ENCODE peak calls at places on chromosomes 7 and 10, in six cellular contexts. V is hepatocyte; N is choroid plexus epithelial cell; C is heart right ventricle; G is GM12865; D is Jurkat, Clone E6-1. Y is an unnamed sample.

GRCh38 chr7:74029991-74030415 is 2.0 kb downstream of the ELN start:
- DNase-seq in V (no peak), N (no peak), C (no peak), G (no peak), D (no peak), Y (no peak)

GRCh38 chr10:90930971-90931841 is 10.3 kb upstream of the ANKRD1 start:
- DNase-seq in V (peak; percentile 67), N (peak; percentile 92), C (peak; percentile 63), G (no peak), D (no peak), Y (peak; percentile 62)

GRCh38 chr7:1259621-1260020 is 26.9 kb downstream of the UNCX start:
- DNase-seq in V (no peak), N (no peak), C (no peak), G (no peak), D (no peak), Y (no peak)

GRCh38 chr7:99109108-99110051 is 34.5 kb downstream of the SMURF1 start:
- DNase-seq in V (no peak), N (peak; percentile 53), C (peak; percentile 32), G (no peak), D (peak; percentile 15), Y (no peak)

GRCh38 chr10:102287991-102288390 is 42.7 kb downstream of the GBF1 start:
- DNase-seq in V (no peak), N (no peak), C (no peak), G (no peak), D (no peak), Y (no peak)

GRCh38 chr7:80842479-80842797 is 76.4 kb downstream of the SEMA3C start:
- DNase-seq in V (no peak), N (no peak), C (no peak), G (no peak), D (no peak), Y (no peak)

GRCh38 chr10:5603091-5603847 is 63.1 kb downstream of the ASB13 start:
- DNase-seq in V (no peak), N (no peak), C (no peak), G (peak; percentile 11), D (no peak), Y (no peak)

GRCh38 chr10:121886997-121887622 is 40.7 kb downstream of the ATE1 start:
- DNase-seq in V (peak; percentile 82), N (peak; percentile 89), C (peak; percentile 51), G (peak; percentile 69), D (peak; percentile 61), Y (peak; percentile 73)

GRCh38 chr10:124131176-124131575 is 37.8 kb upstream of the CHST15 start:
- DNase-seq in V (no peak), N (no peak), C (no peak), G (no peak), D (no peak), Y (no peak)

GRCh38 chr7:155602750-155603149 is 41.7 kb upstream of the RBM33 start:
- DNase-seq in V (no peak), N (no peak), C (no peak), G (no peak), D (no peak), Y (no peak)

GRCh38 chr7:152330827-152331226 is 105.0 kb downstream of the KMT2C start:
- DNase-seq in V (no peak), N (no peak), C (no peak), G (no peak), D (no peak), Y (peak; percentile 11)

GRCh38 chr7:69710773-69711445 is 112.6 kb downstream of the AUTS2 start:
- DNase-seq in V (no peak), N (no peak), C (no peak), G (no peak), D (no peak), Y (no peak)

GRCh38 chr7:47039899-47040298 is 542.0 kb downstream of the TNS3 start:
- DNase-seq in V (no peak), N (peak; percentile 70), C (peak; percentile 69), G (no peak), D (no peak), Y (peak; percentile 49)

GRCh38 chr7:132723506-132724081 is 147.3 kb upstream of the PLXNA4 start:
- DNase-seq in V (no peak), N (no peak), C (no peak), G (no peak), D (no peak), Y (peak; percentile 15)

GRCh38 chr7:51233375-51233774 is 83.2 kb downstream of the COBL start:
- DNase-seq in V (no peak), N (no peak), C (no peak), G (no peak), D (no peak), Y (no peak)

GRCh38 chr7:141103847-141104429 is 30.1 kb downstream of the TMEM178B start:
- DNase-seq in V (no peak), N (no peak), C (no peak), G (no peak), D (no peak), Y (no peak)

GRCh38 chr10:97771913-97772823 is at the start of gene SFRP5:
- DNase-seq in V (no peak), N (no peak), C (no peak), G (no peak), D (no peak), Y (no peak)
- H3K4me3 ChIP-seq in V (peak within 1 kb of the TSS; percentile 52), N (peak within 1 kb of the TSS; percentile 24), C (peak within 1 kb of the TSS; percentile 43), G (no peak within 1 kb of the TSS), D (no peak within 1 kb of the TSS), Y (no peak within 1 kb of the TSS)

GRCh38 chr7:27099839-27100225 is 2.7 kb downstream of the HOXA2 start:
- DNase-seq in V (no peak), N (no peak), C (no peak), G (no peak), D (no peak), Y (no peak)

GRCh38 chr7:27097686-27098492 is 2.1 kb upstream of the HOXA1 start:
- DNase-seq in V (no peak), N (no peak), C (no peak), G (no peak), D (no peak), Y (peak; percentile 63)

GRCh38 chr7:27099224-27099838 is 3.2 kb downstream of the HOXA2 start:
- DNase-seq in V (no peak), N (no peak), C (no peak), G (no peak), D (no peak), Y (no peak)

GRCh38 chr7:27096756-27097514 is 1.1 kb upstream of the HOXA1 start:
- DNase-seq in V (no peak), N (no peak), C (no peak), G (peak; percentile 16), D (no peak), Y (peak; percentile 59)

GRCh38 chr7:27098493-27099223 is 2.9 kb upstream of the HOXA1 start:
- DNase-seq in V (no peak), N (no peak), C (no peak), G (no peak), D (no peak), Y (peak; percentile 93)
- H3K4me3 ChIP-seq in V (peak overlapping the region; percentile 14), N (no peak overlapping the region), C (no peak overlapping the region), G (no peak overlapping the region), D (no peak overlapping the region), Y (peak overlapping the region; percentile 93)

GRCh38 chr7:68176974-68177373 is 1180.3 kb downstream of the TYW1 start:
- DNase-seq in V (peak; percentile 86), N (peak; percentile 51), C (peak; percentile 52), G (peak; percentile 31), D (no peak), Y (peak; percentile 62)
- H3K4me3 ChIP-seq in V (no peak overlapping the region), N (no peak overlapping the region), C (no peak overlapping the region), G (no peak overlapping the region), D (no peak overlapping the region), Y (no peak overlapping the region)

GRCh38 chr10:4384254-4384653 is 441.8 kb upstream of the AKR1E2 start:
- DNase-seq in V (no peak), N (peak; percentile 62), C (no peak), G (no peak), D (no peak), Y (no peak)

GRCh38 chr10:4385491-4385890 is 440.5 kb upstream of the AKR1E2 start:
- DNase-seq in V (no peak), N (no peak), C (no peak), G (no peak), D (no peak), Y (no peak)

GRCh38 chr10:4382811-4383210 is 443.2 kb upstream of the AKR1E2 start:
- DNase-seq in V (no peak), N (no peak), C (no peak), G (no peak), D (no peak), Y (no peak)

DNA sequence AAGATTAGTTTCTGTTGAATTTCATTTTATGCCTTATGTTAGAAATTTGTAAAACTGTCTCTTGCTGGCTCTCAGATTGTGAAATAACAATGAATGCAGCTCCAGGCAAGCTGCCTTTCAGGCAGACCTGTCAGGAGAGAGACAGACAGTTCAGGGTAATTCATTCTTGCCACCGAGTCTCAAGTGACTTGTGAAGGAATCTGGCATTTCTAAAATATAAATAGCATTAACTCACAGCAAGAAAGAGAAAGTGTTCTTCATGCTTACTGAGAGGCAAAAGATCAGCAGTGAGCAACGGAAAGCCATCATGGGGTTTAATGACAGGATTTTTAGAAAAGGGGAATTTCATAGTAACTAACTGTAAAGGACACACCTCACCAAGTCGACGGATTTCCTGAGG is 442.3 kb upstream of the AKR1E2 start:
- DNase-seq in V (no peak), N (peak; percentile 51), C (no peak), G (no peak), D (no peak), Y (no peak)
- H3K4me3 ChIP-seq in V (no peak overlapping the region), N (peak overlapping the region; percentile 32), C (no peak overlapping the region), G (no peak overlapping the region), D (no peak overlapping the region), Y (no peak overlapping the region)

DNA sequence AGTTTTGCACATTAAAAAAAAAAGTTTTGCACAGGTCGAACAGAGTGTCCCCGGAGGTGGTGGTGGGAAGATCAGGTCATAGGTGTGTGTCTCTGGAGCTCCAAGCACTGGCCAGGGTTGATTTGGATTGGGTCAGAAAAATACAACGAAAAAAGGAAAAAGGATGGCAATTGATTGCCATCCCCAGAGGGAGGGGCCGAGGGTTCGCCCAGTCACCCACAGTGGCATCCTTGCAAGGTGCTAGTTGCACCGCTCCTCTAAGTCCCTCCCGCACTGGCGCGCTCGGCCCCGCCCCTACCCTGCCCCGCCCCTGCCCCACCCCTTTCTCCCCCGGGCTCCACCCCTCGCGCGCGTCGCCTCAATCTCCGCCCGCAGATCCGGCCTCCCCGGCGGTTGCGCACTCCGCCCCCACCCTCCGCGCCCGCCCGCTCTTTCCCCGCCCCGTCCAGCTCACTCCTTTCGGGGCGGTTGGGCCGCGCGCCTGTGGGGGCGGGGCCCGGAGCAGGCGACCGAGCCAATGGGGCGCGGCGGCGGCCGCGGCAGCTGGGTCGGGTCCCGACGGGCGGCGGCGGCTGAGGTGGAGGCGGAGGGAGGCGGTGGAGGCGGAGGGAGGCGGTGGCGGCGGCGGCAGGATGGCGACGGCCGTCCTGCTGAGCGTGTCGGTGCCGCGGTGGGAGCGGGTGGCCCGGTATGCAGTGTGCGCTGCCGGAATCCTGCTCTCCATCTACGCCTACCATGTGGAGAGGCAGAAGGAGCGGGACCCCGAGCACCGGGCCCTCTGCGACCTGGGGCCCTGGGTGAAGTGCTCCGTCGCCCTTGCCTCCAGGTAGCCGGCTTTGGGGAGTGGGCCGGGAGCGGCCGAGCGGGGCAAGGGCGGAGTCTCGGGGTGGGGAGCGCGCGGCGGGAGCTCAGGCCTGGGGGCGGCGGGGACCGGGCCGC is 31.5 kb upstream of the ERV3-1 start:
- DNase-seq in V (peak; percentile 97), N (peak; percentile 96), C (peak; percentile 94), G (peak; percentile 97), D (peak; percentile 81), Y (peak; percentile 84)
- H3K4me3 ChIP-seq in V (peak overlapping the region; percentile 95), N (peak overlapping the region; percentile 76), C (peak overlapping the region; percentile 69), G (peak overlapping the region; percentile 86), D (peak overlapping the region; percentile 72), Y (peak overlapping the region; percentile 66)

Y was measured in fibroblast of mammary gland.